ENCODE peak calls at places on chromosome 16, in four cellular contexts. I is T-cell, W is heart left ventricle, U is lower leg skin. R is an unnamed sample.

GRCh38 chr16:379183-379960 is 2.4 kb downstream of the PGAP6 start:
- DNase-seq in W (no peak), U (no peak), I (no peak), R (no peak)

GRCh38 chr16:78277374-78277773 is 177.9 kb downstream of the WWOX start:
- DNase-seq in U (no peak), I (no peak), W (no peak), R (no peak)

GRCh38 chr16:17470002-17470870 is 524 bp downstream of the XYLT1 start:
- DNase-seq in I (no peak), W (no peak), U (peak; percentile 90), R (no peak)

GRCh38 chr16:67336646-67337045 is 10.0 kb downstream of the LRRC36 start:
- DNase-seq in U (no peak), I (no peak), W (no peak), R (no peak)

GRCh38 chr16:67384778-67385510 is 8.4 kb downstream of the TPPP3 start:
- DNase-seq in U (no peak), I (no peak), W (no peak), R (no peak)

GRCh38 chr16:24116989-24117388 is 139.1 kb upstream of the CACNG3 start:
- DNase-seq in I (no peak), W (no peak), U (no peak), R (no peak)

GRCh38 chr16:55842369-55843104 is 9.6 kb upstream of the CES1 start:
- DNase-seq in W (no peak), I (no peak), U (no peak), R (peak; percentile 8)

GRCh38 chr16:29806096-29806579 is at the start of gene MAZ:
- DNase-seq in W (no peak), I (no peak), U (no peak), R (peak; percentile 60)

GRCh38 chr16:4500283-4500682 is 24.1 kb downstream of the HMOX2 start:
- DNase-seq in W (no peak), U (no peak), I (no peak), R (no peak)

GRCh38 chr16:66042341-66042740 is 324.1 kb upstream of the CDH5 start:
- DNase-seq in W (no peak), I (no peak), U (peak; percentile 77), R (no peak)

GRCh38 chr16:85856585-85856984 is 42.4 kb upstream of the IRF8 start:
- DNase-seq in I (no peak), U (no peak), W (no peak), R (no peak)

R was measured in naive thymus-derived CD8-positive, alpha-beta T cell.